ENCODE peak calls at places on chromosomes 12 and 14, in seven cellular contexts. One of them, this sample, is unnamed.

GRCh38 chr12:131287015-131287937 is 333.6 kb downstream of the ADGRD1 start:
- DNase-seq in testis: peak; percentile 9
- DNase-seq in adrenal gland: peak; percentile 9
- DNase-seq in HL-60: no peak
- DNase-seq in keratinocyte: no peak
- DNase-seq in NB4: no peak
- DNase-seq in psoas muscle: no peak
- DNase-seq in this sample: no peak

GRCh38 chr14:84806627-84807026 is 723.3 kb upstream of the FLRT2 start:
- DNase-seq in testis: no peak
- DNase-seq in adrenal gland: no peak
- DNase-seq in HL-60: no peak
- DNase-seq in keratinocyte: peak; percentile 30
- DNase-seq in NB4: no peak
- DNase-seq in psoas muscle: no peak
- DNase-seq in this sample: no peak

GRCh38 chr12:42611571-42612257 is 22.2 kb upstream of the PRICKLE1 start:
- DNase-seq in testis: no peak
- DNase-seq in adrenal gland: no peak
- DNase-seq in HL-60: no peak
- DNase-seq in keratinocyte: no peak
- DNase-seq in NB4: no peak
- DNase-seq in psoas muscle: no peak
- DNase-seq in this sample: no peak

GRCh38 chr12:100794441-100795192 is at the start of gene ANO4:
- DNase-seq in testis: no peak
- DNase-seq in adrenal gland: peak; percentile 19
- DNase-seq in HL-60: no peak
- DNase-seq in keratinocyte: no peak
- DNase-seq in NB4: no peak
- DNase-seq in psoas muscle: no peak
- DNase-seq in this sample: no peak

GRCh38 chr12:65839027-65839426 is 14.7 kb downstream of the HMGA2 start:
- DNase-seq in testis: no peak
- DNase-seq in adrenal gland: no peak
- DNase-seq in HL-60: no peak
- DNase-seq in keratinocyte: no peak
- DNase-seq in NB4: no peak
- DNase-seq in psoas muscle: no peak
- DNase-seq in this sample: no peak

GRCh38 chr12:90801776-90802175 is 153.2 kb downstream of the CCER1 start:
- DNase-seq in testis: no peak
- DNase-seq in adrenal gland: no peak
- DNase-seq in HL-60: no peak
- DNase-seq in keratinocyte: no peak
- DNase-seq in NB4: no peak
- DNase-seq in psoas muscle: no peak
- DNase-seq in this sample: no peak

GRCh38 chr14:64388533-64389243 is 535 bp downstream of the MTHFD1 start:
- DNase-seq in testis: peak; percentile 44
- DNase-seq in adrenal gland: no peak
- DNase-seq in HL-60: no peak
- DNase-seq in keratinocyte: no peak
- DNase-seq in NB4: peak; percentile 24
- DNase-seq in psoas muscle: peak; percentile 27
- DNase-seq in this sample: no peak

GRCh38 chr12:114851981-114852380 is 168.0 kb upstream of the TBX3 start:
- DNase-seq in testis: no peak
- DNase-seq in adrenal gland: no peak
- DNase-seq in HL-60: no peak
- DNase-seq in keratinocyte: no peak
- DNase-seq in NB4: no peak
- DNase-seq in psoas muscle: no peak
- DNase-seq in this sample: no peak

GRCh38 chr14:32507029-32507984 is 178.2 kb downstream of the AKAP6 start:
- DNase-seq in testis: no peak
- DNase-seq in adrenal gland: no peak
- DNase-seq in HL-60: no peak
- DNase-seq in keratinocyte: peak; percentile 30
- DNase-seq in NB4: no peak
- DNase-seq in psoas muscle: no peak
- DNase-seq in this sample: no peak

DNA sequence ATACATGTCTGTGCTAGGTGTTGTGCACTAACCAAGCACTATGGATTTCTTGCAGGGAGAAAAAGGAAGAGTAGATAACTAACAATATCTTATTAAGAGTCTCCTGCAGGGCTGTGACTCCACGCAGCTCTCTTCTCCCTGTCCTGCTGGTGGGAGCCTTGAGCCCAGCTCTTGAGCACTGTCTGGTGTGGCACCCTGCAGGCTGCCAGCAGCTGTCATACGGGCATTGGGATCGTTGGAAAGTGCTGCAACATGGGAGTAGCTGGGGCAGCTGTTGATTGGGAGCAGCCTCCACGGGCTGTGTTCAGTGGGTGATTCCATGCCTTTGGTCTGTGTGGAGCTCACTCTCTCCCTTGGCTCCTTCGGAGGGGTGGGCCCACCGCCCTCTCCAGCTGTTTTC is 125.3 kb downstream of the FBXL14 start:
- DNase-seq in testis: no peak
- DNase-seq in adrenal gland: no peak
- DNase-seq in HL-60: no peak
- DNase-seq in keratinocyte: no peak
- DNase-seq in NB4: no peak
- DNase-seq in psoas muscle: no peak
- DNase-seq in this sample: no peak
- TF ChIP-seq CTCF in testis: no peak
- TF ChIP-seq CTCF in adrenal gland: no peak
- TF ChIP-seq CTCF in HL-60: no peak
- TF ChIP-seq CTCF in keratinocyte: no peak
- TF ChIP-seq CTCF in NB4: no peak
- TF ChIP-seq CTCF in psoas muscle: no peak
- TF ChIP-seq CTCF in this sample: no peak

DNA sequence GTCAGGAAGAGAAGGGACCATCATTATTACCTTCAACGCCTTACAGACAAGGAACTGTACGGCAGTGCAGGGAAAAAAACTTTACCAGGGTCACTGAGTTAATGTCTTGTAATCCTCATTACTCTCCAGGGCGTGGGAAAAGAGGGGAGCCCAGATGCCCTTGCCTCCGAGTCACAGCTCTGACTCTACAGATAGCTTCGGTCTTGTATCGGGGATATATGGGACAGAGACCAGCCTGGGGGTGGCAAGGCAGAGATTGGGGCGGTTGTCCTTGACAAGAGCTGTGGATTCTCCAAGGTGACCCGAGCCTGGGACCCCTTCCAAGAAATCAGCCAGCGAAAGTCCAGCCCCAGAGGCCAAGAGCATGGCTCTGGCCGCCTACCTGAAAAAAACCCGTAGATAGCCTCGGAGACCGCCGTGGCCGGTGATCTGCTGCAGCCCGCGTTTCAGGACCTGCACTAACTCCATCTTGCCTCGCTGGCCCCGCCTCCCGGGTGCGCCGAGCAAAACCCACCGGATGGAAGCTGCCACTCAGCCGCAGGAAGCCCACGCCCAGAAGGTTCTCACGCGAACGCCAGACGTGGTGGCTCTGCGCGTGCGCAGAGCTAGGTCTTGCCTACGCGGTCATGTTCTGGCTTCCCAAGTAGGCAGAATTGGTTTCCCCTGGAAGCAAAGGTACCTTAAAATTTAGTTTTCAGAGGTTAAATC is at the start of gene NDUFA12:
- DNase-seq in testis: peak; percentile 97
- DNase-seq in adrenal gland: peak; percentile 93
- DNase-seq in HL-60: peak; percentile 93
- DNase-seq in keratinocyte: peak; percentile 83
- DNase-seq in NB4: peak; percentile 98
- DNase-seq in psoas muscle: peak; percentile 95
- DNase-seq in this sample: peak; percentile 95
- TF ChIP-seq CTCF in testis: no peak
- TF ChIP-seq CTCF in adrenal gland: no peak
- TF ChIP-seq CTCF in HL-60: no peak
- TF ChIP-seq CTCF in keratinocyte: no peak
- TF ChIP-seq CTCF in NB4: no peak
- TF ChIP-seq CTCF in psoas muscle: no peak
- TF ChIP-seq CTCF in this sample: no peak

GRCh38 chr14:106883218-106883692 is 1356.9 kb downstream of the TMEM121 start:
- DNase-seq in testis: peak; percentile 89
- DNase-seq in adrenal gland: peak; percentile 28
- DNase-seq in HL-60: no peak
- DNase-seq in keratinocyte: no peak
- DNase-seq in NB4: peak; percentile 55
- DNase-seq in psoas muscle: peak; percentile 32
- DNase-seq in this sample: no peak

GRCh38 chr14:106877527-106877926 is 1351.1 kb downstream of the TMEM121 start:
- DNase-seq in testis: peak; percentile 58
- DNase-seq in adrenal gland: no peak
- DNase-seq in HL-60: no peak
- DNase-seq in keratinocyte: no peak
- DNase-seq in NB4: no peak
- DNase-seq in psoas muscle: no peak
- DNase-seq in this sample: no peak

GRCh38 chr14:106876711-106877110 is 1350.3 kb downstream of the TMEM121 start:
- DNase-seq in testis: no peak
- DNase-seq in adrenal gland: no peak
- DNase-seq in HL-60: no peak
- DNase-seq in keratinocyte: no peak
- DNase-seq in NB4: no peak
- DNase-seq in psoas muscle: no peak
- DNase-seq in this sample: no peak

GRCh38 chr14:106875503-106875902 is 1349.1 kb downstream of the TMEM121 start:
- DNase-seq in testis: peak; percentile 78
- DNase-seq in adrenal gland: no peak
- DNase-seq in HL-60: no peak
- DNase-seq in keratinocyte: no peak
- DNase-seq in NB4: peak; percentile 69
- DNase-seq in psoas muscle: no peak
- DNase-seq in this sample: no peak

DNA sequence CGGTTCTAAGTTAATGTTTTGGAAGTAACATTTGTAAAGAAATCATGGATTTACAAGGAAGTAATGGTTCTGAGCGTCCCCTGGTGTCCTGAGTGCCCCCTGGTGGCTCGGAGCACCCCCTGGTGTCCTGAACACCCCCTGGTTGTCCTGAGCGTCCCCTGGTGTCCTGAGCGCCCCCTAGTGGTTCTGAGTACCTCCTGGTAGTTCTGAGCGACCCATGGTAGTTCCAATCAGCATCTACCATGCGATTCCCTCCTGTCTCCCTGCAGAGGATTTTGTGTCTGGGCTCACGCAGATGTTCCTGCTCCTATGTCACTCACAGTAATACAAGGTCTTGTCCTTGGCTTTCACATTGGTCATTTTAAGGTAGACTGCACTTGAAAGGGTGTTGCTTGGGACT is 1352.9 kb downstream of the TMEM121 start:
- DNase-seq in testis: peak; percentile 89
- DNase-seq in adrenal gland: no peak
- DNase-seq in HL-60: peak; percentile 57
- DNase-seq in keratinocyte: no peak
- DNase-seq in NB4: peak; percentile 85
- DNase-seq in psoas muscle: no peak
- DNase-seq in this sample: no peak
- TF ChIP-seq CTCF in testis: peak; percentile 33
- TF ChIP-seq CTCF in adrenal gland: no peak
- TF ChIP-seq CTCF in HL-60: peak; percentile 94
- TF ChIP-seq CTCF in keratinocyte: peak; percentile 29
- TF ChIP-seq CTCF in NB4: peak; percentile 99
- TF ChIP-seq CTCF in psoas muscle: no peak
- TF ChIP-seq CTCF in this sample: no peak

DNA sequence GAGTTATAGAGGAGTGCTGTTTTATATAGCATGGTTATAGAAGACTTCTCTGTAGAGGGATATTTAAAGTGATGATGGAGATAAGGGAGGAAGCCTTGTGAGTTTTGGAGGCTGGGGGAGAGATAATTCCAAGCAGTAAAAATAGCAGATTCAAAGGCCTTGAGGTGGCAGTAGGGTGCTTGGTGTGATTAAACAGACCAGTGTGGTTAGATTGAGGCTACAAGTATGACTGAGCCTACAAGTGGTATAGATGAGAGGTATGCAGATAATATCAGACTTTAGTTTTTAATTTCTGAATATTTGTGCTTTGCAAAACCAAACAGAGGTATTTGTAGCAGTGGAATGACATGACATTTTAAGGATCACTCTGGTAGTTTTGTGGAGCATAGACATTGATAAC is 20.3 kb downstream of the FANCM start:
- DNase-seq in testis: no peak
- DNase-seq in adrenal gland: no peak
- DNase-seq in HL-60: no peak
- DNase-seq in keratinocyte: no peak
- DNase-seq in NB4: no peak
- DNase-seq in psoas muscle: no peak
- DNase-seq in this sample: no peak
- TF ChIP-seq CTCF in testis: no peak
- TF ChIP-seq CTCF in adrenal gland: no peak
- TF ChIP-seq CTCF in HL-60: no peak
- TF ChIP-seq CTCF in keratinocyte: no peak
- TF ChIP-seq CTCF in NB4: no peak
- TF ChIP-seq CTCF in psoas muscle: no peak
- TF ChIP-seq CTCF in this sample: no peak

DNA sequence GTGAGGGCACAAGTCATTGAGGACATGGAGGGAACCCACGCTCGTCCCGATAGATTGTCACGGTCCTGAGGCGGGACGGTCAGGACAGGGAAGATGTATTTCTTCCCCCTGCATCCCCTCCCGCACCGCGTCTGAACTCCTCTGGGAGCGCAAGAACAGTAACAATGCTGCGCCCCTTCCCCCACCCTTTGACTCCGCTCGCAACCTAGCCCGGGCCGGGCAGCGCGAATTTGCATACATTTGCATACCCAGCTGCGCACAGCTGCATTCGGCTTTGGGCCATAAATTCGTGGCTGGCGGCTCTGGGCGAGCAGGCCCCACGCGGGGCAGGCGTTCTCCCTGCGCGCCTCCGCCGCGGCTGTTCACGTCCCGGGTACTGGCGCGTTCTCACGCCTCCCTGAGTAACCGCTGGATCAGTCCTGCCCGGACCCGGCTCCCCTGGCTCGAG is 29.0 kb upstream of the SMUG1 start:
- DNase-seq in testis: peak; percentile 34
- DNase-seq in adrenal gland: no peak
- DNase-seq in HL-60: no peak
- DNase-seq in keratinocyte: no peak
- DNase-seq in NB4: no peak
- DNase-seq in psoas muscle: no peak
- DNase-seq in this sample: no peak
- TF ChIP-seq CTCF in testis: no peak
- TF ChIP-seq CTCF in adrenal gland: no peak
- TF ChIP-seq CTCF in HL-60: no peak
- TF ChIP-seq CTCF in keratinocyte: no peak
- TF ChIP-seq CTCF in NB4: no peak
- TF ChIP-seq CTCF in psoas muscle: no peak
- TF ChIP-seq CTCF in this sample: no peak

This sample was measured in coronary artery.